ENCODE peak calls at places on chromosomes 4 and X, in six cellular contexts. A, G, X, K, Z and E are unnamed samples.

GRCh38 chr4:48575964-48576363 is 85.9 kb downstream of the ZAR1 start:
- DNase-seq in X (no peak), K (no peak), G (no peak), A (peak), Z (no peak), E (peak)

GRCh38 chr4:147136783-147137182 is 191.1 kb upstream of the TTC29 start:
- DNase-seq in X (no peak), Z (no peak), K (no peak), A (no peak), G (no peak), E (no peak)

GRCh38 chr4:11512861-11513260 is 84.2 kb upstream of the HS3ST1 start:
- DNase-seq in X (no peak), Z (no peak), A (no peak), K (no peak), G (no peak), E (no peak)

GRCh38 chrX:37685452-37686347 is at the start of gene XK:
- DNase-seq in X (peak), Z (peak), K (peak), A (peak), G (peak), E (peak)

GRCh38 chr4:73417973-73418372 is 13.9 kb downstream of the ALB start:
- DNase-seq in X (no peak), G (peak), K (no peak), Z (no peak), A (peak), E (peak)

GRCh38 chr4:77045490-77045889 is 30.3 kb downstream of the CCNI start:
- DNase-seq in G (peak), X (no peak), A (peak), Z (no peak), K (no peak), E (peak)

GRCh38 chr4:2865381-2865780 is 21.7 kb downstream of the ADD1 start:
- DNase-seq in K (no peak), A (no peak), G (no peak), Z (no peak), X (no peak), E (no peak)

GRCh38 chr4:20997886-20998285 is 297.6 kb downstream of the PACRGL start:
- DNase-seq in G (no peak), A (no peak), K (no peak), X (no peak), Z (no peak), E (no peak)

GRCh38 chrX:23666282-23666681 is 1.0 kb upstream of the PRDX4 start:
- DNase-seq in G (no peak), Z (no peak), A (no peak), X (no peak), K (no peak), E (no peak)

GRCh38 chrX:110750526-110751189 is 45.0 kb downstream of the CHRDL1 start:
- DNase-seq in G (peak), X (no peak), Z (no peak), K (no peak), A (no peak), E (no peak)

GRCh38 chrX:38664285-38664684 is 102.9 kb downstream of the TSPAN7 start:
- DNase-seq in K (peak), Z (peak), A (peak), G (peak), X (peak), E (peak)

GRCh38 chr4:84418032-84418709 is 80.9 kb downstream of the NKX6-1 start:
- DNase-seq in Z (no peak), K (no peak), A (no peak), X (no peak), G (peak), E (no peak)

GRCh38 chr4:38360201-38360600 is 303.8 kb upstream of the KLF3 start:
- DNase-seq in A (no peak), Z (no peak), X (no peak), K (no peak), G (no peak), E (no peak)

GRCh38 chr4:55906999-55907398 is 41.7 kb upstream of the CEP135 start:
- DNase-seq in A (peak), X (no peak), G (no peak), K (no peak), Z (peak), E (peak)

GRCh38 chr4:100289980-100290379 is 99.7 kb upstream of the DDIT4L start:
- DNase-seq in X (no peak), A (peak), K (no peak), G (no peak), Z (no peak), E (peak)

GRCh38 chr4:109359040-109359646 is 56.7 kb upstream of the COL25A1 start:
- DNase-seq in K (no peak), X (peak), A (no peak), G (no peak), Z (no peak), E (no peak)

GRCh38 chr4:48149971-48150370 is 15.9 kb upstream of the TXK start:
- DNase-seq in X (no peak), G (no peak), Z (no peak), K (no peak), A (no peak), E (no peak)

GRCh38 chrX:41946230-41946629 is 22.9 kb upstream of the CASK start:
- DNase-seq in K (no peak), G (no peak), A (no peak), Z (no peak), X (no peak), E (no peak)

GRCh38 chrX:41952102-41952501 is 28.7 kb upstream of the CASK start:
- DNase-seq in A (no peak), K (no peak), G (no peak), X (peak), Z (no peak), E (no peak)

GRCh38 chrX:41946973-41947612 is 23.7 kb upstream of the CASK start:
- DNase-seq in Z (no peak), X (no peak), G (peak), K (no peak), A (no peak), E (peak)
- H3K9ac ChIP-seq in Z (no peak), X (no peak), G (no peak), K (no peak), A (no peak), E (no peak)

GRCh38 chr4:40165931-40166330 is 30.9 kb upstream of the RHOH start:
- DNase-seq in K (no peak), X (no peak), G (no peak), Z (no peak), A (no peak), E (no peak)
- H3K27ac ChIP-seq in K (no peak), X (no peak), G (no peak), Z (no peak), A (no peak), E (no peak)

DNA sequence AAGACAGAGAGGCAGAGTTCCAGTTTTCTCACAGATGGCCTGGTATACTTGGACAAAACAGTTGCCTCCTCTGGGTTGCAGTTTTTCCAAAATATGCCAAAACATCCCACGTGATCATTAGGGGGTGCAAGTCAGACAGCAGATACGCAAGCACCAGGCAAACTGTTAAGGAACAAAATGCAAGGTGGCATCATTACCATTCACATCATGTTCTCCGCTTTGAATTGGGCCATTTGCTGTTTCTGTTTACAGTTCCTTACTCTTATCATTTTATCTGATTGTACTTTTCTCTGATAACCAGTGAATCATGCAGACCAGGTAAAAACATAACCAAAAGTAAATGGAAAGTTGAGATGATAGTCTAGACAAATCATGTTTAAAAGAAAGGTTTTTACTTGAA is 16.4 kb upstream of the HMGB3 start:
- DNase-seq in Z (no peak), A (no peak), X (no peak), K (no peak), G (no peak), E (no peak)
- TF ChIP-seq EZH2phosphoT487 in Z (no peak), A (no peak), X (no peak), K (no peak), G (no peak), E (no peak)

GRCh38 chrX:2466876-2467656 is 33.7 kb downstream of the DHRSX start:
- DNase-seq in X (no peak), G (peak), A (no peak), Z (no peak), K (no peak), E (no peak)
- H3K9ac ChIP-seq in X (no peak), G (no peak), A (no peak), Z (no peak), K (no peak), E (no peak)

GRCh38 chrX:45806410-45807121 is 605.9 kb upstream of the DIPK2B start:
- DNase-seq in K (no peak), A (peak), X (no peak), Z (no peak), G (no peak), E (no peak)
- H3K27ac ChIP-seq in K (peak), A (peak), X (no peak), Z (peak), G (peak), E (peak)

GRCh38 chr4:90113881-90114457 is 13.2 kb upstream of the CCSER1 start:
- DNase-seq in Z (no peak), K (no peak), G (no peak), X (no peak), A (no peak), E (peak)

GRCh38 chr4:90118547-90119211 is 8.5 kb upstream of the CCSER1 start:
- DNase-seq in G (no peak), X (peak), Z (no peak), K (no peak), A (no peak), E (no peak)

DNA sequence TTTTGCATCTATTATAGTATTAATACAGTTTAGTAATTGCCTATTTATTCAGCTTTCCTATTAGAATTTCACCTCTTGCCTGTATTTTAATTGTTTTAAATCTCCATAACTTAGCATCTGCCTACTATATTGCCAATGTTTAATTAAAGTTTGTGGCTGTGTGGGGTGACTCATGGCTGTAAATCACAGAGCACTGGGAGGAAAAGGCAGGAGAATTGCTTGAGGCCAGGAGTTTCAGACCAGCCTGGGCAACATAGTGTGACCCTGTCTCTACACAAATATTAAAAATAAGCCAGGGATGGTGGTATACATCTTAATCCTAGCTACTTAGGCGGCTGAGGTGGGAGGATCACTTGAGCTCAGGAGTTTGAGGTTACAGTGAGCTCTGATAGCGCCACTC is 14.5 kb upstream of the CCSER1 start:
- DNase-seq in Z (no peak), K (no peak), A (no peak), G (no peak), X (no peak), E (peak)
- TF ChIP-seq EZH2phosphoT487 in Z (no peak), K (no peak), A (no peak), G (no peak), X (no peak), E (no peak)

DNA sequence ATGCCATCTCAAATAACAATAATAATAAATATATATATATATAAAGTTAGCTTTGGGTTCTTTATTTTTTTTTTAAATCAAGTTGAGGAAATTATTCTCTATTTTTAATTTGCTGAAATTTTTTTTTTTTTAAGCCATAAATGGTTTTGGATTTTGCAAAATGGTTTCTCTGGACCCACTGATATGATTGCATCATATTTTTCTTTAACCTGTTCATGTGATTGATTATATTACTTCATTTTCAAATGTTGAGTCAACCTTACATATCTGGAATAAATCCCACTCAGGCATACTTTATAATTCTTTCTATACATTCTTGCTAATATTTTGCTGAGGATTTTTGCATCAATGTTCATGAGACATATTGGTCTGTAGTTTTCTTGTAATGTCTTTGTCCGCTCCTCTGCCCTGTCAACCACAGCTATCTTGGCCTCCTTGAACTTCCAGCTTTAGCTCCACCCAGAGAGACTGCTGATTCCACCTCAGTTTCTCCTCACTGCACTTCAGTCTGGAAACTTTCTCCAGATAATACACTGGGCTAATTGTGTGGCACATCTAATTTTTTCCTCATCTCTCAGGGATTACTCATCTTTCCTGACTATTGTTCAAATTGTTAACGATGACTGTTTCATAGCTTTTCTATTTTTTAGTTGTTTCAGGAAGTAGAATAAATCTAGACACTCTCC is 160.9 kb upstream of the GIMD1 start:
- DNase-seq in Z (peak), G (no peak), K (no peak), X (no peak), A (peak), E (peak)
- H3K9ac ChIP-seq in Z (no peak), G (no peak), K (peak), X (no peak), A (no peak), E (no peak)